ENCODE peak calls at places on chromosomes 2 and 18, in six cellular contexts. N, D, T, B, Q and P are unnamed samples.

GRCh38 chr2:96806468-96807126 is 9.5 kb upstream of the CNNM3 start:
- DNase-seq in N (no peak), D (peak; percentile 43), T (no peak), B (peak; percentile 29), Q (no peak), P (no peak)

GRCh38 chr18:10086458-10086857 is 172.6 kb downstream of the VAPA start:
- DNase-seq in N (no peak), D (no peak), T (no peak), B (no peak), Q (no peak), P (no peak)

GRCh38 chr18:8831531-8831930 is 126.2 kb downstream of the MTCL1 start:
- DNase-seq in N (no peak), D (no peak), T (no peak), B (no peak), Q (no peak), P (no peak)

GRCh38 chr2:172829229-172829628 is 93.6 kb downstream of the RAPGEF4 start:
- DNase-seq in N (no peak), D (peak; percentile 93), T (no peak), B (no peak), Q (no peak), P (no peak)

GRCh38 chr2:37851828-37852584 is 73.1 kb upstream of the RMDN2 start:
- DNase-seq in N (no peak), D (no peak), T (no peak), B (no peak), Q (no peak), P (no peak)

GRCh38 chr18:45945669-45946068 is 21.5 kb downstream of the EPG5 start:
- DNase-seq in N (no peak), D (no peak), T (no peak), B (no peak), Q (no peak), P (no peak)

GRCh38 chr2:150531626-150532419 is 44.4 kb upstream of the RND3 start:
- DNase-seq in N (no peak), D (peak; percentile 57), T (no peak), B (no peak), Q (no peak), P (no peak)

GRCh38 chr2:99066075-99066557 is 75.4 kb upstream of the C2orf15 start:
- DNase-seq in N (no peak), D (peak; percentile 38), T (peak; percentile 44), B (no peak), Q (peak; percentile 45), P (no peak)

GRCh38 chr2:10868465-10869314 is 43.0 kb upstream of the KCNF1 start:
- DNase-seq in N (no peak), D (peak; percentile 64), T (no peak), B (peak; percentile 75), Q (no peak), P (no peak)

GRCh38 chr2:86283461-86284030 is 53.9 kb downstream of the REEP1 start:
- DNase-seq in N (no peak), D (no peak), T (no peak), B (no peak), Q (no peak), P (no peak)

GRCh38 chr2:85704800-85705679 is 10.9 kb downstream of the GNLY start:
- DNase-seq in N (no peak), D (no peak), T (no peak), B (no peak), Q (no peak), P (no peak)

GRCh38 chr2:85769236-85769986 is 15.6 kb downstream of the ATOH8 start:
- DNase-seq in N (no peak), D (no peak), T (no peak), B (no peak), Q (peak; percentile 44), P (no peak)

GRCh38 chr18:21443776-21444464 is 156.6 kb downstream of the ESCO1 start:
- DNase-seq in N (no peak), D (no peak), T (no peak), B (no peak), Q (no peak), P (no peak)

GRCh38 chr2:52452201-52452600 is 1315.4 kb upstream of the CHAC2 start:
- DNase-seq in N (no peak), D (no peak), T (no peak), B (no peak), Q (no peak), P (no peak)

GRCh38 chr18:36702398-36703010 is 126.3 kb downstream of the TPGS2 start:
- DNase-seq in N (no peak), D (no peak), T (no peak), B (no peak), Q (no peak), P (no peak)

GRCh38 chr2:226890286-226890685 is 54.4 kb downstream of the RHBDD1 start:
- DNase-seq in N (no peak), D (no peak), T (no peak), B (no peak), Q (no peak), P (no peak)

GRCh38 chr2:176128172-176129012 is 1.1 kb upstream of the HOXD8 start:
- DNase-seq in N (peak; percentile 48), D (no peak), T (no peak), B (peak; percentile 65), Q (no peak), P (no peak)

GRCh38 chr2:53234548-53234903 is 533.1 kb upstream of the CHAC2 start:
- DNase-seq in N (no peak), D (peak; percentile 52), T (no peak), B (no peak), Q (no peak), P (no peak)

GRCh38 chr2:46334389-46335345 is 37.5 kb downstream of the EPAS1 start:
- DNase-seq in N (peak; percentile 33), D (peak; percentile 98), T (no peak), B (no peak), Q (no peak), P (no peak)

GRCh38 chr2:46335966-46336436 is 38.8 kb downstream of the EPAS1 start:
- DNase-seq in N (peak; percentile 49), D (no peak), T (no peak), B (peak; percentile 77), Q (no peak), P (no peak)

GRCh38 chr2:46332686-46333281 is 35.6 kb downstream of the EPAS1 start:
- DNase-seq in N (no peak), D (peak; percentile 45), T (no peak), B (no peak), Q (no peak), P (no peak)

GRCh38 chr2:46335404-46335965 is 38.3 kb downstream of the EPAS1 start:
- DNase-seq in N (peak; percentile 52), D (peak; percentile 88), T (no peak), B (peak; percentile 80), Q (peak; percentile 68), P (peak; percentile 63)

GRCh38 chr2:46333912-46334311 is 36.7 kb downstream of the EPAS1 start:
- DNase-seq in N (no peak), D (no peak), T (no peak), B (no peak), Q (no peak), P (no peak)
- TF ChIP-seq CTCF in N (peak; percentile 21), D (peak; percentile 41), T (peak; percentile 45), B (no peak), Q (peak; percentile 33), P (peak; percentile 13)

DNA sequence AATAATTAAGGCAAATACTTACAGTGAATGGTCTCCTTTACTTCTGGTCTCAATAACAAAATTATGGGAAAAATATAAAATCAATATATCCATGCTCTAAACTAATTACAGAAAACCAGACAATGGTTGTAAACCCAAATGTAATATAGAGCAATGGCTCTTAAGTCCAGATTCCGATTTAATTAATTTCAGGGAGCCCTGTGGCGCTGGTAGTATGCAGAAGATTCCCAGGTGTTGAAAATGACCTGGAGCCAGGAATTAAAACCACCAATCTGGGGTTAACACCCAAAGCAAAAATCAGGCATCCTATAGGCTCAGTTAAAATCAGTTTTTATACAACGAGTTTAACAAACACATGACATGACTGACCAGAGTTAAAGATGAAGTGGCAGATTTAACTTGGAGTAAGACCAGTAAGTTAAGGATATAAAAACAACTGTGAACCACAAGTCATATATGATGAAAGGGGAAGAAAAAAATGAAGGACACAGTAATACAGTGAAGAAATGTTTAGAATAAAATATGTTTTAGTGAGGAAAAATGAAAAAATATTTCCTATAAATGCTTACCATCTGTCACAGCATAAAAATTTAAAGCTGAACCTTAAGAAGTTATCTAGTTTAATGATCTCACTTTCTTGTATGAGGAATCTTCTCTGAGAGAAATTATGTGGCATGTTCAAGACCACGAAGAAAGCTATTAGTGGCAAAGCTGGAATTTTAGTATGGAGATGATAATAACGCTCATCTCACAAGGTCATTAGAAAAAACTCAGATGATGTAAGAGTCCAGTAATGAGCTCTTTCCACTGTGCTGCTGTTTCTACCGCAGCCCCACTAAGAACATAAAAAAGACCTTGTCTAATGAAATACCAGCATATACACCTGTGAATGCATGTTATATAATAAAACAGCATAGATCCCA is 45.8 kb upstream of the FLACC1 start:
- DNase-seq in N (no peak), D (peak; percentile 55), T (no peak), B (no peak), Q (no peak), P (no peak)
- H3K4me3 ChIP-seq in N (no peak overlapping the region), D (no peak overlapping the region), T (no peak overlapping the region), B (no peak overlapping the region), Q (no peak overlapping the region), P (no peak overlapping the region)

GRCh38 chr18:12088731-12089375 is 4.8 kb upstream of the ANKRD62 start:
- DNase-seq in N (no peak), D (no peak), T (no peak), B (no peak), Q (no peak), P (no peak)

GRCh38 chr18:12086677-12087482 is 6.8 kb upstream of the ANKRD62 start:
- DNase-seq in N (no peak), D (no peak), T (no peak), B (no peak), Q (no peak), P (no peak)

GRCh38 chr18:12086249-12086648 is 7.4 kb upstream of the ANKRD62 start:
- DNase-seq in N (no peak), D (no peak), T (no peak), B (no peak), Q (no peak), P (peak; percentile 79)

GRCh38 chr18:12087483-12087960 is 6.1 kb upstream of the ANKRD62 start:
- DNase-seq in N (no peak), D (no peak), T (no peak), B (no peak), Q (no peak), P (no peak)

DNA sequence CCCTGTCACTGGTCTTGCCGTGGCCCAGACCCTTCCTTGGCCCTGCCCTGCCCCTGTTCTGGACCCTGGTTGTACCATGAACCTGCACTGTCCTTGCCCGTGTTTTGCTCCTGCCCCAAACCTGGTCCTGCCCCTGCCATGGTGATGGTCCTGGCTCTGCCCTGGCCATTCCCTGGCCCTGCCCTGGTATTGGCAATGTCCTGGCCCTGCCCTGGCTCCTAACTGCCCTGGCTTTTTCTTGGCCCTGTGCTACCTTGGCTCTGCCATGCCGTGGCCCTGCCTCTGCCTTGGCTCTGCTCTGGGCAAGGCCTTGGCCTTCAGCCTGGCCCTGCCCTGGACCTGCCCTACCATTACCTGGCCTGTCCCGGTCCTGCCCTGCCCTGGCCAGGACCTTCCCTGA is 5.5 kb upstream of the ANKRD62 start:
- DNase-seq in N (no peak), D (no peak), T (no peak), B (no peak), Q (no peak), P (peak; percentile 62)
- TF ChIP-seq CTCF in N (no peak), D (no peak), T (no peak), B (no peak), Q (no peak), P (no peak)

DNA sequence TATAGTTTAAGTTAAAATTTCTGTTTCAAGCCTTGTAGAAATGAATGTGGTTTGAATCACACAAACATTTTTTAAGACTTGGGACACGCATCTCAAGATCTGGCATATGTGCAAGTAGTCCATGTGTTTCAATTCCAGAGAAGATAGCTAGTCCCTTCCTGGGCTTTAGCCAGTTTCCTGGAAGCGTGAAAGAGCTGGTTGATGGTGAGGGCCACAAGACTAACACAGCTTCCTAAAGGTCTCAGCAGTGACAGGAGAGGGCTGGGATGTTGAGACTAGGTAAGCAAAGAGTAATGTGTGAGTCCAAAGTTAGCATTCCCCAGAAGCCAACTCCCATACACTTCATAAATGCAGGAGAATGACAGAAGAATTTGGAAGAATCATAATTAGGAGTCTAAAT is 111.9 kb upstream of the MAP2 start:
- DNase-seq in N (no peak), D (no peak), T (no peak), B (no peak), Q (no peak), P (no peak)
- H3K4me3 ChIP-seq in N (no peak overlapping the region), D (no peak overlapping the region), T (no peak overlapping the region), B (no peak overlapping the region), Q (no peak overlapping the region), P (no peak overlapping the region)